ENCODE peak calls at places on chromosomes 13 and 19, in five cellular contexts. U is HT1080, R is endodermal cell, D is choroid plexus epithelial cell, I is HuH-7.5. O is an unnamed sample.

GRCh38 chr19:46369817-46370216 is 22.9 kb downstream of the PPP5C start:
- DNase-seq in U (no peak), R (no peak), D (no peak), I (no peak), O (no peak)

GRCh38 chr19:10205636-10206035 is 10.9 kb upstream of the DNMT1 start:
- DNase-seq in U (no peak), R (no peak), D (no peak), I (no peak), O (no peak)

GRCh38 chr13:79386125-79386822 is 19.8 kb downstream of the RBM26 start:
- DNase-seq in U (no peak), R (no peak), D (no peak), I (no peak), O (no peak)

GRCh38 chr13:23289917-23290357 is 109.2 kb downstream of the SGCG start:
- DNase-seq in U (peak), R (no peak), D (peak), I (no peak), O (no peak)

GRCh38 chr19:3964256-3965194 is 6.4 kb downstream of the DAPK3 start:
- DNase-seq in U (no peak), R (peak), D (no peak), I (no peak), O (no peak)

GRCh38 chr19:49862411-49863253 is 4.7 kb downstream of the PNKP start:
- DNase-seq in U (no peak), R (peak), D (no peak), I (peak), O (no peak)

GRCh38 chr19:6271251-6271650 is 8.5 kb downstream of the MLLT1 start:
- DNase-seq in U (no peak), R (peak), D (peak), I (no peak), O (no peak)

GRCh38 chr13:50127017-50127725 is 111.9 kb downstream of the KCNRG start:
- DNase-seq in U (no peak), R (peak), D (peak), I (no peak), O (no peak)

GRCh38 chr13:78160793-78161192 is 242.2 kb upstream of the EDNRB start:
- DNase-seq in U (peak), R (no peak), D (peak), I (no peak), O (no peak)

GRCh38 chr19:2775556-2776430 is 7.3 kb downstream of the SGTA start:
- DNase-seq in U (no peak), R (no peak), D (peak), I (no peak), O (no peak)

GRCh38 chr19:14550201-14550754 is 20.9 kb downstream of the TECR start:
- DNase-seq in U (no peak), R (no peak), D (peak), I (no peak), O (no peak)

GRCh38 chr19:35108730-35109129 is 6.9 kb upstream of the FXYD3 start:
- DNase-seq in U (no peak), R (no peak), D (no peak), I (no peak), O (no peak)

GRCh38 chr13:95924389-95924994 is 128.7 kb downstream of the UGGT2 start:
- DNase-seq in U (peak), R (peak), D (peak), I (peak), O (no peak)

GRCh38 chr19:46461537-46461936 is 9.8 kb downstream of the PNMA8A start:
- DNase-seq in U (no peak), R (no peak), D (no peak), I (no peak), O (no peak)

GRCh38 chr19:14540741-14541525 is 11.5 kb downstream of the TECR start:
- DNase-seq in U (no peak), R (no peak), D (no peak), I (no peak), O (no peak)

GRCh38 chr13:40430234-40430633 is 236.2 kb downstream of the FOXO1 start:
- DNase-seq in U (no peak), R (no peak), D (no peak), I (no peak), O (peak)

GRCh38 chr13:30159446-30159839 is 147.9 kb downstream of the KATNAL1 start:
- DNase-seq in U (peak), R (peak), D (peak), I (no peak), O (no peak)

GRCh38 chr13:36975172-36975571 is 24.0 kb downstream of the ALG5 start:
- DNase-seq in U (no peak), R (no peak), D (no peak), I (no peak), O (no peak)